ENCODE peak calls at places on chromosomes 13 and 19, in four cellular contexts. X is neural crest cell; N is activated T-helper 2 cell treated with anti-CD3 and anti-CD28 coated beads, Interferon-gamma antibody, Interleukin-2, Interleukin-4, amounts not matched to agents 10 μg/mL and 5 μg/mL and 100 μg/mL, durations not matched to agents 14 hours and 24 hours and 36 hours; G is pancreas. D is an unnamed sample.

GRCh38 chr19:33758541-33759013 is 38.1 kb upstream of the KCTD15 start:
- DNase-seq in N (no peak), G (no peak), X (no peak), D (no peak)

GRCh38 chr13:108266316-108266936 is 3.1 kb upstream of the TNFSF13B start:
- DNase-seq in X (no peak), G (no peak), N (no peak), D (no peak)

GRCh38 chr19:57167385-57167784 is at the start of gene DUXA:
- DNase-seq in G (no peak), N (no peak), X (no peak), D (no peak)

GRCh38 chr19:30693179-30693578 is 321.0 kb downstream of the ZNF536 start:
- DNase-seq in X (no peak), G (no peak), N (no peak), D (no peak)

GRCh38 chr19:18470153-18470552 is 32.2 kb upstream of the ISYNA1 start:
- DNase-seq in N (no peak), G (peak; percentile 43), X (peak; percentile 37), D (no peak)

GRCh38 chr19:12837225-12837624 is 1.1 kb upstream of the MAST1 start:
- DNase-seq in N (no peak), G (no peak), X (no peak), D (no peak)

GRCh38 chr13:73608731-73609485 is 525.3 kb downstream of the KLF12 start:
- DNase-seq in X (no peak), N (no peak), G (no peak), D (no peak)

GRCh38 chr19:53010494-53010893 is 3.2 kb upstream of the ERVV-1 start:
- DNase-seq in G (no peak), X (no peak), N (no peak), D (no peak)

GRCh38 chr19:10379880-10380310 is 477 bp downstream of the TYK2 start:
- DNase-seq in X (no peak), N (no peak), G (no peak), D (no peak)

GRCh38 chr13:51541809-51542258 is 42.4 kb upstream of the WDFY2 start:
- DNase-seq in X (no peak), G (peak; percentile 46), N (no peak), D (no peak)

GRCh38 chr13:87498681-87499080 is 172.5 kb upstream of the SLITRK5 start:
- DNase-seq in G (no peak), X (peak; percentile 35), N (no peak), D (peak; percentile 0)

GRCh38 chr13:104586010-104586746 is 1520.0 kb upstream of the SLC10A2 start:
- DNase-seq in G (no peak), N (no peak), X (no peak), D (peak; percentile 71)

GRCh38 chr19:41415154-41415571 is 12.0 kb downstream of the B3GNT8 start:
- DNase-seq in X (no peak), G (no peak), N (no peak), D (no peak)

GRCh38 chr19:46678110-46678732 is 17.2 kb upstream of the DACT3 start:
- DNase-seq in G (peak; percentile 48), N (peak; percentile 56), X (no peak), D (no peak)

GRCh38 chr13:46622013-46622917 is 69.3 kb downstream of the LRCH1 start:
- DNase-seq in G (no peak), N (no peak), X (no peak), D (no peak)

GRCh38 chr19:33876619-33877018 is 79.9 kb downstream of the KCTD15 start:
- DNase-seq in G (no peak), N (no peak), X (no peak), D (no peak)

GRCh38 chr13:36673838-36674326 is at the start of gene SERTM1:
- DNase-seq in X (peak; percentile 60), N (no peak), G (no peak), D (no peak)

GRCh38 chr13:35621989-35622388 is 145.5 kb upstream of the MAB21L1 start:
- DNase-seq in G (no peak), X (no peak), N (no peak), D (peak; percentile 8)

GRCh38 chr19:54517483-54517882 is 14.9 kb downstream of the LAIR2 start:
- DNase-seq in N (peak; percentile 65), G (peak; percentile 52), X (peak; percentile 32), D (no peak)

GRCh38 chr19:44907613-44908012 is 2.0 kb downstream of the APOE start:
- DNase-seq in N (no peak), X (no peak), G (no peak), D (no peak)

GRCh38 chr19:49327878-49328544 is 3.0 kb upstream of the SLC6A16 start:
- DNase-seq in N (peak; percentile 30), G (no peak), X (no peak), D (no peak)

GRCh38 chr13:90769387-90769786 is 578.1 kb upstream of the MIR17HG start:
- DNase-seq in G (no peak), X (no peak), N (no peak), D (no peak)

GRCh38 chr19:58091251-58091995 is 6.6 kb downstream of the ZSCAN18 start:
- DNase-seq in G (no peak), X (no peak), N (no peak), D (no peak)

GRCh38 chr13:103012611-103013010 is 53.6 kb downstream of the SLC10A2 start:
- DNase-seq in X (no peak), G (no peak), N (no peak), D (no peak)

GRCh38 chr13:41463823-41464602 is 6.7 kb downstream of the RGCC start:
- DNase-seq in G (no peak), X (no peak), N (peak; percentile 54), D (no peak)

GRCh38 chr13:106089251-106089940 is 446.1 kb downstream of the EFNB2 start:
- DNase-seq in G (no peak), X (no peak), N (no peak), D (no peak)

GRCh38 chr13:52903320-52903719 is 54.9 kb upstream of the PCDH8 start:
- DNase-seq in N (no peak), X (no peak), G (no peak), D (no peak)

D was measured in skeletal muscle cell.